ENCODE peak calls at places on chromosomes 13 and 19, in four cellular contexts. N, V, S and I are unnamed samples.

GRCh38 chr13:33610471-33611015 is 207.4 kb upstream of the RFC3 start:
- DNase-seq in N (peak; percentile 83), V (no peak), S (peak; percentile 68), I (peak; percentile 92)

GRCh38 chr19:927707-928401 is 2.0 kb downstream of the ARID3A start:
- DNase-seq in N (no peak), V (no peak), S (no peak), I (no peak)

GRCh38 chr13:91313103-91313502 is 34.4 kb upstream of the MIR17HG start:
- DNase-seq in N (no peak), V (peak; percentile 8), S (peak; percentile 36), I (peak; percentile 89)

GRCh38 chr13:40776681-40777165 is 5.7 kb upstream of the MRPS31 start:
- DNase-seq in N (peak; percentile 89), V (no peak), S (no peak), I (no peak)

GRCh38 chr13:104993708-104994107 is 1541.8 kb downstream of the EFNB2 start:
- DNase-seq in N (no peak), V (no peak), S (peak; percentile 37), I (no peak)

GRCh38 chr19:6753178-6754031 is 13.8 kb downstream of the SH2D3A start:
- DNase-seq in N (peak; percentile 89), V (peak; percentile 82), S (peak; percentile 24), I (no peak)

GRCh38 chr13:99426426-99426825 is 74.8 kb upstream of the TM9SF2 start:
- DNase-seq in N (peak; percentile 38), V (no peak), S (no peak), I (no peak)

GRCh38 chr19:18464646-18465045 is 26.7 kb upstream of the ISYNA1 start:
- DNase-seq in N (no peak), V (no peak), S (no peak), I (peak; percentile 96)

GRCh38 chr19:29837448-29837961 is 25.7 kb downstream of the CCNE1 start:
- DNase-seq in N (peak; percentile 59), V (no peak), S (no peak), I (no peak)

GRCh38 chr13:97367427-97367826 is 66.5 kb upstream of the RAP2A start:
- DNase-seq in N (no peak), V (peak; percentile 92), S (no peak), I (no peak)

GRCh38 chr13:94249512-94249911 is 230.0 kb downstream of the DCT start:
- DNase-seq in N (no peak), V (peak; percentile 92), S (no peak), I (peak; percentile 91)

GRCh38 chr13:62482351-62482750 is 1066.7 kb upstream of the PCDH20 start:
- DNase-seq in N (no peak), V (no peak), S (peak; percentile 81), I (peak; percentile 90)

GRCh38 chr13:75495938-75496337 is 14.0 kb upstream of the TBC1D4 start:
- DNase-seq in N (no peak), V (no peak), S (no peak), I (no peak)

GRCh38 chr13:36341718-36342117 is 4.5 kb downstream of the SPART start:
- DNase-seq in N (no peak), V (no peak), S (no peak), I (no peak)

GRCh38 chr13:23672616-23673015 is 102.4 kb downstream of the TNFRSF19 start:
- DNase-seq in N (no peak), V (no peak), S (no peak), I (no peak)

GRCh38 chr19:40267601-40267997 is 17.5 kb downstream of the AKT2 start:
- DNase-seq in N (no peak), V (no peak), S (no peak), I (no peak)

GRCh38 chr13:85879014-85879413 is 79.8 kb upstream of the SLITRK6 start:
- DNase-seq in N (no peak), V (no peak), S (no peak), I (peak; percentile 15)

GRCh38 chr13:26991508-26992181 is 180.0 kb downstream of the USP12 start:
- DNase-seq in N (no peak), V (no peak), S (no peak), I (no peak)

GRCh38 chr13:99985243-99985874 is 3.8 kb downstream of the ZIC2 start:
- DNase-seq in N (no peak), V (no peak), S (peak; percentile 45), I (no peak)

GRCh38 chr13:26557393-26558073 is at the start of gene WASF3:
- DNase-seq in N (peak; percentile 65), V (peak; percentile 89), S (peak; percentile 100), I (peak; percentile 94)

GRCh38 chr19:23470873-23471555 is 75.7 kb upstream of the ZNF91 start:
- DNase-seq in N (no peak), V (no peak), S (no peak), I (no peak)

GRCh38 chr19:1109697-1110671 is 6.2 kb downstream of the GPX4 start:
- DNase-seq in N (no peak), V (no peak), S (no peak), I (no peak)

GRCh38 chr13:42355118-42355840 is 83.3 kb downstream of the AKAP11 start:
- DNase-seq in N (peak; percentile 49), V (no peak), S (no peak), I (no peak)

GRCh38 chr13:113406321-113407102 is 42.6 kb upstream of the GRTP1 start:
- DNase-seq in N (no peak), V (no peak), S (no peak), I (peak; percentile 27)

GRCh38 chr13:30715357-30715756 is 20.0 kb upstream of the ALOX5AP start:
- DNase-seq in N (peak; percentile 35), V (no peak), S (no peak), I (no peak)

GRCh38 chr19:43465468-43466120 is at the start of gene LYPD3:
- DNase-seq in N (no peak), V (no peak), S (no peak), I (peak; percentile 21)

GRCh38 chr13:40434516-40435397 is 231.7 kb downstream of the FOXO1 start:
- DNase-seq in N (no peak), V (no peak), S (no peak), I (no peak)

GRCh38 chr19:41860419-41861097 is 503 bp downstream of the RPS19 start:
- DNase-seq in N (peak; percentile 63), V (no peak), S (no peak), I (no peak)

GRCh38 chr19:46704379-46705076 is 12.4 kb downstream of the PRKD2 start:
- DNase-seq in N (peak; percentile 90), V (peak; percentile 27), S (peak; percentile 75), I (peak; percentile 49)

GRCh38 chr19:28509079-28509895 is 703.7 kb downstream of the UQCRFS1 start:
- DNase-seq in N (no peak), V (no peak), S (no peak), I (no peak)